ENCODE peak calls at places on chromosomes 12 and 14, in five cellular contexts. One of them, this sample, is unnamed.

GRCh38 chr14:37598085-37598972 is 2.9 kb downstream of the TTC6 start:
- DNase-seq in testis: peak
- DNase-seq in IMR-90: no peak
- DNase-seq in ovary: no peak
- DNase-seq in stomach: peak
- DNase-seq in this sample: no peak

GRCh38 chr14:56422703-56423213 is 156.8 kb upstream of the TMEM260 start:
- DNase-seq in IMR-90: peak
- DNase-seq in stomach: peak
- DNase-seq in ovary: peak
- DNase-seq in testis: peak
- DNase-seq in this sample: peak

GRCh38 chr12:56346663-56347062 is 8.0 kb downstream of the IL23A start:
- DNase-seq in testis: no peak
- DNase-seq in IMR-90: no peak
- DNase-seq in stomach: no peak
- DNase-seq in ovary: no peak
- DNase-seq in this sample: no peak

GRCh38 chr14:89331398-89331797 is 85.6 kb downstream of the FOXN3 start:
- DNase-seq in IMR-90: no peak
- DNase-seq in testis: no peak
- DNase-seq in ovary: no peak
- DNase-seq in stomach: no peak
- DNase-seq in this sample: no peak

GRCh38 chr12:87217486-87217885 is 811.7 kb downstream of the C12orf50 start:
- DNase-seq in stomach: no peak
- DNase-seq in IMR-90: peak
- DNase-seq in ovary: no peak
- DNase-seq in testis: no peak
- DNase-seq in this sample: no peak

GRCh38 chr12:108332791-108333382 is 6.2 kb downstream of the CMKLR1 start:
- DNase-seq in testis: peak
- DNase-seq in ovary: no peak
- DNase-seq in stomach: no peak
- DNase-seq in IMR-90: no peak
- DNase-seq in this sample: no peak

GRCh38 chr12:68831751-68832503 is 23.9 kb downstream of the MDM2 start:
- DNase-seq in ovary: no peak
- DNase-seq in testis: no peak
- DNase-seq in stomach: no peak
- DNase-seq in IMR-90: no peak
- DNase-seq in this sample: no peak

GRCh38 chr14:100193417-100194357 is 34.2 kb upstream of the DEGS2 start:
- DNase-seq in IMR-90: no peak
- DNase-seq in testis: no peak
- DNase-seq in ovary: peak
- DNase-seq in stomach: no peak
- DNase-seq in this sample: no peak

GRCh38 chr12:99253068-99253467 is 394.5 kb upstream of the GARIN6 start:
- DNase-seq in stomach: no peak
- DNase-seq in testis: no peak
- DNase-seq in ovary: no peak
- DNase-seq in IMR-90: no peak
- DNase-seq in this sample: no peak

GRCh38 chr12:39378346-39378745 is 64.6 kb downstream of the KIF21A start:
- DNase-seq in IMR-90: no peak
- DNase-seq in ovary: no peak
- DNase-seq in testis: no peak
- DNase-seq in stomach: no peak
- DNase-seq in this sample: no peak

GRCh38 chr12:97151481-97151880 is 244.4 kb downstream of the NEDD1 start:
- DNase-seq in IMR-90: no peak
- DNase-seq in testis: no peak
- DNase-seq in ovary: no peak
- DNase-seq in stomach: no peak
- DNase-seq in this sample: no peak

GRCh38 chr12:11723993-11724392 is 74.5 kb downstream of the ETV6 start:
- DNase-seq in testis: no peak
- DNase-seq in IMR-90: peak
- DNase-seq in stomach: no peak
- DNase-seq in ovary: no peak
- DNase-seq in this sample: no peak

GRCh38 chr12:62537544-62537943 is 70.9 kb downstream of the MON2 start:
- DNase-seq in stomach: peak
- DNase-seq in testis: no peak
- DNase-seq in ovary: peak
- DNase-seq in IMR-90: peak
- DNase-seq in this sample: no peak

GRCh38 chr12:6380141-6381121 is 3.5 kb upstream of the LTBR start:
- DNase-seq in testis: no peak
- DNase-seq in ovary: no peak
- DNase-seq in IMR-90: peak
- DNase-seq in stomach: no peak
- DNase-seq in this sample: no peak

GRCh38 chr12:6887460-6887859 is 14.4 kb upstream of the SPSB2 start:
- DNase-seq in IMR-90: no peak
- DNase-seq in stomach: peak
- DNase-seq in testis: no peak
- DNase-seq in ovary: no peak
- DNase-seq in this sample: no peak

GRCh38 chr12:18696971-18697602 is 40.7 kb downstream of the PLCZ1 start:
- DNase-seq in stomach: no peak
- DNase-seq in testis: no peak
- DNase-seq in ovary: no peak
- DNase-seq in IMR-90: peak
- DNase-seq in this sample: peak

GRCh38 chr12:3341594-3341993 is 149.4 kb upstream of the PRMT8 start:
- DNase-seq in testis: peak
- DNase-seq in IMR-90: no peak
- DNase-seq in stomach: no peak
- DNase-seq in ovary: no peak
- DNase-seq in this sample: no peak

GRCh38 chr14:48936352-48936751 is 649.8 kb downstream of the RPS29 start:
- DNase-seq in stomach: no peak
- DNase-seq in ovary: no peak
- DNase-seq in testis: no peak
- DNase-seq in IMR-90: peak
- DNase-seq in this sample: no peak

GRCh38 chr12:77152623-77153193 is 87.3 kb upstream of the E2F7 start:
- DNase-seq in testis: no peak
- DNase-seq in stomach: no peak
- DNase-seq in IMR-90: peak
- DNase-seq in ovary: no peak
- DNase-seq in this sample: no peak

GRCh38 chr12:130016194-130016593 is 112.4 kb upstream of the TMEM132D start:
- DNase-seq in IMR-90: no peak
- DNase-seq in stomach: no peak
- DNase-seq in ovary: no peak
- DNase-seq in testis: no peak
- DNase-seq in this sample: no peak

GRCh38 chr14:104925941-104926609 is 1.4 kb downstream of the PLD4 start:
- DNase-seq in ovary: no peak
- DNase-seq in IMR-90: no peak
- DNase-seq in stomach: no peak
- DNase-seq in testis: no peak
- DNase-seq in this sample: no peak

DNA sequence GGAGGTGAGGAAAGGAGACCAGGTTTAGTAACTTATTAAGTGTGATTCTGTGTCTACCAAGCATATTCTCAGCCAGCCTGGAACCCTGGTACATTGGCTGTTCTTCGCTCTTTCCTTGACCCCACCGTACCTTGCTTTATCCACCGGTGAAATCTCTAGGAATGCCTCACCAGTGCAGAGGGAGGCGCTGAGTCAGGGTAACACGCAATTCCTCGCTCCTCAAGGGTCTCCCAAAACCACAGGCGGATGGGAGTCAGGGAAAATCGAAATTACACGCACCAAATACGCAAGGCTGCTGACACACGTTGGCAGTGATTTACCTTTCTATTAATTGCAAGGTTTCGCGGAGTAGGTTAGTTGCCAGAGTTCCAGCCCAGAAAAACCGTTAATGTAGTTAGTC is 848 bp downstream of the L3HYPDH start:
- DNase-seq in testis: no peak
- DNase-seq in IMR-90: peak
- DNase-seq in ovary: no peak
- DNase-seq in stomach: no peak
- DNase-seq in this sample: no peak
- TF ChIP-seq POLR2A in testis: no peak
- TF ChIP-seq POLR2A in IMR-90: peak
- TF ChIP-seq POLR2A in ovary: no peak
- TF ChIP-seq POLR2A in stomach: no peak
- TF ChIP-seq POLR2A in this sample: no peak

GRCh38 chr12:123621619-123622530 is 11.6 kb downstream of the EIF2B1 start:
- DNase-seq in ovary: no peak
- DNase-seq in testis: no peak
- DNase-seq in stomach: no peak
- DNase-seq in IMR-90: no peak
- DNase-seq in this sample: no peak
- TF ChIP-seq POLR2A in ovary: no peak
- TF ChIP-seq POLR2A in testis: no peak
- TF ChIP-seq POLR2A in stomach: no peak
- TF ChIP-seq POLR2A in IMR-90: no peak
- TF ChIP-seq POLR2A in this sample: no peak

DNA sequence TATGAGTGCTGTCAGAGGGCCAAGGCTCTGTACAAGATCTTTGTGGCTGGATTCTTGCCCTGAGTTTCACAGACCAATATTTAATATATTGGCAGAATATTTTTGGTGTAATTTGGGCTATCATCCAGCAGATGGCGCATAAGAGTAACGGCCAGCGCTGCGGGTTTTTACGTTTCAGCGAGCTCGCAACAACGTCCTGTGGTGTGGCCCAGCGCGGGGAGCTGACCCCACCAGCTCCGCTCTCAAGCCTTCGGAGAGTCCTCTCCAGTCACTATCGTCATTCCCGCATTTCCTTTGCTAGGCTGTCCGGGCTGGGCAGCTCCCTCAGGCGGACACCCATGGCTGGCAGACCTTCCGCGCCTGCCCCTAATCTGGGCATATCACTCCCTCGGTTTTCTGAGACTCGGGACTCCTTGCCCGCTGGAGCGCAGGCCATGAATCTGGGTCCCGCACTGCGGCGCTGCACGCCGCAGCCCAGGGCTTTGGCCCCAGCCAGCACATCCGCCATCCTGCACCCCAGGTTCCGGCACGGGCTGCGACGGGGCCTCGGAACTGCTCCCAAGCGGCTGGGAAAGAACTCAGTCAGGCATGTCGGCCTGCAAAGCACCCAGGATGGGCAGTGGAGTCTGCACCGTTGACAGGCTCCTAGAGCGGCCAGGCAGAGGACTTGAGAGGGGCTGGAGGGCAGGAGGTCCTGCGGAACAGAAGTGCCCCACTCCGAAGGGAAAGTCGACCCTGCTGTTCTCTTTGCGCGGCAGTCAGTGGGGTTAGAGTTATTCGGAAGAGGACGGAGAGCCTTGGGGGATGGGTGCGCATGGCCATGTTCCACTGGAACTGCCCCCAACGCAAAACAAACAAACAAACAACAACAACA is 18.4 kb downstream of the OLR1 start:
- DNase-seq in testis: peak
- DNase-seq in stomach: peak
- DNase-seq in IMR-90: peak
- DNase-seq in ovary: peak
- DNase-seq in this sample: peak
- TF ChIP-seq POLR2A in testis: no peak
- TF ChIP-seq POLR2A in stomach: no peak
- TF ChIP-seq POLR2A in IMR-90: no peak
- TF ChIP-seq POLR2A in ovary: no peak
- TF ChIP-seq POLR2A in this sample: no peak

DNA sequence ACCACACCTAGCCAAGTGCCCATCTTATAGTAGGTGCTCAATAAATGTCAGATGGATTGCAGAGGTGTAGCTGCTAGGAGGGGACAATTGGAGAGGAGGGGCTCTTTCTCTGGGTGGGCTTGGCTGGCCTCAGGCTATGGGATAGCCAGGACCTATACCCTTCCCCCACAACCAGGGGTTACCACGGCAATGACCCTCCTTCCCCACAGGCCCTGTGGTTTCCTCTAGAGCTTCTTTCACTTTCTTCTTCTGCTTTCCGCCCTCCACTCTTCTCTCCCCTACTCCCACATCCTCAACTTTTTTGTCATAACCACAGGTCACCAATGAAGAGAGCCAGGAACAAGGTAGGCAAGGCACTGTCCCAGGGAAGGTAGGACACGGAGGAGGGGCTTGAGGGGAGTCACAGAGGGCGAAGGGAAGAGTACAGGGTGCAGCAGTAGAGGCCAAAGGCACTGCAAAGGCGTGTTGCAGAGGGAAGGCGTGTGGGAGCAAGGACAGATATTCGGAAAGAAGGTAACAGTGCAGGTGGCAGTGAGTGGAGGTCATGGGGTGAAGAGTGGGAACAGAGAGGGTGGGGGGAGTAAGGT is 1.9 kb upstream of the ITGB7 start:
- DNase-seq in ovary: no peak
- DNase-seq in stomach: no peak
- DNase-seq in IMR-90: no peak
- DNase-seq in testis: no peak
- DNase-seq in this sample: no peak
- TF ChIP-seq POLR2A in ovary: no peak
- TF ChIP-seq POLR2A in stomach: no peak
- TF ChIP-seq POLR2A in IMR-90: no peak
- TF ChIP-seq POLR2A in testis: no peak
- TF ChIP-seq POLR2A in this sample: no peak

GRCh38 chr14:55271572-55272414 is 572 bp downstream of the FBXO34 start:
- DNase-seq in testis: peak
- DNase-seq in stomach: peak
- DNase-seq in ovary: peak
- DNase-seq in IMR-90: peak
- DNase-seq in this sample: peak
- TF ChIP-seq POLR2A in testis: no peak
- TF ChIP-seq POLR2A in stomach: no peak
- TF ChIP-seq POLR2A in ovary: peak
- TF ChIP-seq POLR2A in IMR-90: peak
- TF ChIP-seq POLR2A in this sample: peak

This sample was measured in H54.